ENCODE peak calls at places on chromosomes 6 and 20, in seven cellular contexts. L, G, K, N, X, H and R are unnamed samples.

GRCh38 chr6:132147530-132148011 is 196.4 kb upstream of the CCN2 start:
- DNase-seq in L (peak; percentile 100), G (no peak), K (peak; percentile 93), N (peak; percentile 93), X (no peak), H (no peak), R (peak; percentile 68)

GRCh38 chr6:41818271-41819054 is 31.0 kb downstream of the TOMM6 start:
- DNase-seq in L (no peak), G (no peak), K (no peak), N (no peak), X (no peak), H (no peak), R (peak; percentile 23)

GRCh38 chr20:5781798-5782750 is 31.9 kb downstream of the SHLD1 start:
- DNase-seq in L (no peak), G (no peak), K (no peak), N (no peak), X (no peak), H (no peak), R (no peak)

GRCh38 chr6:31657406-31658157 is 1.9 kb downstream of the APOM start:
- DNase-seq in L (no peak), G (no peak), K (no peak), N (no peak), X (no peak), H (no peak), R (no peak)

GRCh38 chr20:37970856-37971245 is 62.4 kb downstream of the TTI1 start:
- DNase-seq in L (no peak), G (no peak), K (no peak), N (no peak), X (no peak), H (no peak), R (no peak)

GRCh38 chr6:90420495-90420894 is 123.9 kb upstream of the BACH2 start:
- DNase-seq in L (no peak), G (no peak), K (no peak), N (no peak), X (no peak), H (no peak), R (peak; percentile 7)

GRCh38 chr6:29725981-29726380 is 2.7 kb downstream of the HLA-F start:
- DNase-seq in L (no peak), G (no peak), K (no peak), N (no peak), X (no peak), H (no peak), R (no peak)

GRCh38 chr6:106000935-106001334 is 85.2 kb upstream of the PRDM1 start:
- DNase-seq in L (no peak), G (no peak), K (no peak), N (no peak), X (no peak), H (no peak), R (no peak)

GRCh38 chr6:7914311-7914710 is 3.7 kb upstream of the TXNDC5 start:
- DNase-seq in L (no peak), G (no peak), K (no peak), N (no peak), X (no peak), H (no peak), R (no peak)

GRCh38 chr6:124783344-124783743 is 178.9 kb upstream of the RNF217 start:
- DNase-seq in L (no peak), G (no peak), K (no peak), N (no peak), X (no peak), H (no peak), R (no peak)
- H3K4me3 ChIP-seq in L (no peak overlapping the region), G (no peak overlapping the region), K (no peak overlapping the region), N (no peak overlapping the region), X (no peak overlapping the region), H (no peak overlapping the region), R (no peak overlapping the region)

GRCh38 chr6:5723905-5724691 is 282.6 kb downstream of the NRN1 start:
- DNase-seq in L (no peak), G (no peak), K (no peak), N (no peak), X (no peak), H (no peak), R (peak; percentile 42)
- TF ChIP-seq CTCF in L (no peak), G (no peak), K (no peak), N (no peak), X (no peak), H (no peak), R (no peak)

GRCh38 chr6:3208775-3209113 is 18.7 kb downstream of the TUBB2B start:
- DNase-seq in L (no peak), G (no peak), K (no peak), N (no peak), X (no peak), H (no peak), R (no peak)
- H3K4me3 ChIP-seq in L (peak overlapping the region; percentile 14), G (no peak overlapping the region), K (peak overlapping the region; percentile 4), N (no peak overlapping the region), X (no peak overlapping the region), H (no peak overlapping the region), R (no peak overlapping the region)

DNA sequence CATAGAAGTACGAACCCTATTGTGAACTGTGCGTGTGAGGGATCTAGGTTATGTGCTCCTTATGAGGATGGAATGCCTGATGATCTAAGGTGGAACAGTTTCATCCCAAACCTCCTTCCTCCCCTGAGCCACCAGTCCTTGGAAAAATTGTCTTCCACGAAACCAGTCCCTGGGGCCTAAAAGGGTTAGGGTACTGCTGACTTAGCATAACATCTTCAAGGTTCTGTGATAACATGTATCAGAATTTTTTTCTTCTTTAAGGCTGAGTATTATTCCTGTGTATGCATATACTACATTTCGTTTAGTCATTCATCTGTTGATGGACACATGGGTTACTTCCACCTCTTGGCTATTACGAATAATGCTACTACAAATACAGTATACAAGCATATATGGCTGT is 80.2 kb downstream of the TSHZ2 start:
- DNase-seq in L (no peak), G (no peak), K (no peak), N (no peak), X (no peak), H (no peak), R (no peak)
- TF ChIP-seq CTCF in L (no peak), G (no peak), K (no peak), N (no peak), X (no peak), H (no peak), R (no peak)

GRCh38 chr6:38438097-38438496 is 201.6 kb downstream of the BTBD9 start:
- DNase-seq in L (no peak), G (no peak), K (no peak), N (no peak), X (no peak), H (no peak), R (no peak)

GRCh38 chr6:38434051-38434450 is 205.7 kb downstream of the BTBD9 start:
- DNase-seq in L (no peak), G (no peak), K (no peak), N (no peak), X (no peak), H (no peak), R (no peak)

GRCh38 chr6:38432479-38432878 is 207.2 kb downstream of the BTBD9 start:
- DNase-seq in L (no peak), G (no peak), K (no peak), N (peak; percentile 49), X (no peak), H (no peak), R (peak; percentile 50)

GRCh38 chr6:38435330-38435729 is 204.4 kb downstream of the BTBD9 start:
- DNase-seq in L (no peak), G (no peak), K (no peak), N (no peak), X (no peak), H (no peak), R (no peak)

GRCh38 chr6:38436726-38437465 is 202.8 kb downstream of the BTBD9 start:
- DNase-seq in L (no peak), G (no peak), K (peak; percentile 35), N (peak; percentile 78), X (no peak), H (no peak), R (peak; percentile 63)
- H3K4me3 ChIP-seq in L (no peak overlapping the region), G (no peak overlapping the region), K (no peak overlapping the region), N (no peak overlapping the region), X (no peak overlapping the region), H (no peak overlapping the region), R (no peak overlapping the region)

GRCh38 chr6:169019727-169020491 is 233.7 kb downstream of the THBS2 start:
- DNase-seq in L (no peak), G (no peak), K (no peak), N (no peak), X (no peak), H (no peak), R (no peak)
- TF ChIP-seq CTCF in L (peak; percentile 8), G (no peak), K (peak; percentile 4), N (peak; percentile 43), X (no peak), H (no peak), R (peak; percentile 27)

GRCh38 chr6:107711412-107711811 is 112.7 kb downstream of the SCML4 start:
- DNase-seq in L (no peak), G (no peak), K (no peak), N (no peak), X (no peak), H (no peak), R (no peak)

GRCh38 chr6:107713214-107713962 is 110.7 kb downstream of the SCML4 start:
- DNase-seq in L (no peak), G (no peak), K (no peak), N (no peak), X (no peak), H (no peak), R (no peak)

GRCh38 chr6:107714104-107714503 is 110.0 kb downstream of the SCML4 start:
- DNase-seq in L (no peak), G (no peak), K (no peak), N (no peak), X (no peak), H (no peak), R (no peak)

GRCh38 chr6:107711953-107712522 is 112.1 kb downstream of the SCML4 start:
- DNase-seq in L (no peak), G (no peak), K (no peak), N (no peak), X (no peak), H (no peak), R (no peak)

GRCh38 chr6:107712523-107713213 is 111.4 kb downstream of the SCML4 start:
- DNase-seq in L (no peak), G (no peak), K (peak; percentile 37), N (peak; percentile 64), X (no peak), H (no peak), R (peak; percentile 57)
- H3K4me3 ChIP-seq in L (no peak overlapping the region), G (peak overlapping the region; percentile 33), K (no peak overlapping the region), N (peak overlapping the region; percentile 48), X (no peak overlapping the region), H (peak overlapping the region; percentile 20), R (peak overlapping the region; percentile 4)

GRCh38 chr6:163320804-163321203 is 93.7 kb upstream of the QKI start:
- DNase-seq in L (no peak), G (no peak), K (no peak), N (no peak), X (no peak), H (no peak), R (no peak)
- TF ChIP-seq CTCF in L (no peak), G (no peak), K (no peak), N (no peak), X (no peak), H (no peak), R (no peak)